ENCODE peak calls at places on chromosome 10, in five cellular contexts. X is tibial nerve, D is sigmoid colon, E is H54, B is stomach. M is an unnamed sample.

GRCh38 chr10:124273141-124273540 is 145.6 kb downstream of the OAT start:
- DNase-seq in X (no peak), D (no peak), E (no peak), B (no peak), M (no peak)

GRCh38 chr10:43595739-43596298 is 10.4 kb upstream of the ZNF485 start:
- DNase-seq in D (no peak), B (no peak), X (no peak), E (no peak), M (no peak)

GRCh38 chr10:43691503-43691902 is 42.8 kb upstream of the ZNF32 start:
- DNase-seq in D (no peak), E (peak), X (no peak), B (no peak), M (no peak)

GRCh38 chr10:24561453-24561852 is 162.2 kb downstream of the ARHGAP21 start:
- DNase-seq in D (no peak), B (no peak), E (no peak), X (no peak), M (no peak)

GRCh38 chr10:58280982-58281752 is 12.2 kb downstream of the CISD1 start:
- DNase-seq in X (no peak), B (no peak), E (no peak), D (no peak), M (no peak)

GRCh38 chr10:44949127-44949802 is 10.3 kb upstream of the RASSF4 start:
- DNase-seq in B (no peak), D (no peak), E (no peak), X (no peak), M (no peak)

GRCh38 chr10:29955308-29955935 is 104.0 kb downstream of the JCAD start:
- DNase-seq in D (no peak), E (peak), X (no peak), B (no peak), M (no peak)

GRCh38 chr10:94645285-94645684 is 38.2 kb upstream of the CYP2C18 start:
- DNase-seq in X (no peak), D (no peak), E (no peak), B (no peak), M (no peak)

GRCh38 chr10:7817984-7818294 is 366 bp upstream of the TAF3 start:
- DNase-seq in B (no peak), E (no peak), X (no peak), D (no peak), M (no peak)

GRCh38 chr10:81820418-81820817 is 54.6 kb upstream of the NRG3 start:
- DNase-seq in D (no peak), E (peak), X (no peak), B (no peak), M (no peak)

GRCh38 chr10:133361773-133362441 is 4.1 kb upstream of the FUOM start:
- DNase-seq in D (no peak), B (no peak), E (no peak), X (no peak), M (no peak)
- TF ChIP-seq POLR2A in D (no peak), B (no peak), E (no peak), X (no peak), M (no peak)

GRCh38 chr10:13502384-13502783 is 26.4 kb downstream of the BEND7 start:
- DNase-seq in B (no peak), D (no peak), E (no peak), X (no peak), M (no peak)
- TF ChIP-seq POLR2A in B (no peak), D (no peak), E (no peak), X (no peak), M (no peak)

GRCh38 chr10:132399117-132400035 is 2.4 kb downstream of the PWWP2B start:
- DNase-seq in X (no peak), E (no peak), B (peak), D (peak), M (peak)
- TF ChIP-seq POLR2A in X (no peak), E (no peak), B (no peak), D (no peak), M (no peak)

DNA sequence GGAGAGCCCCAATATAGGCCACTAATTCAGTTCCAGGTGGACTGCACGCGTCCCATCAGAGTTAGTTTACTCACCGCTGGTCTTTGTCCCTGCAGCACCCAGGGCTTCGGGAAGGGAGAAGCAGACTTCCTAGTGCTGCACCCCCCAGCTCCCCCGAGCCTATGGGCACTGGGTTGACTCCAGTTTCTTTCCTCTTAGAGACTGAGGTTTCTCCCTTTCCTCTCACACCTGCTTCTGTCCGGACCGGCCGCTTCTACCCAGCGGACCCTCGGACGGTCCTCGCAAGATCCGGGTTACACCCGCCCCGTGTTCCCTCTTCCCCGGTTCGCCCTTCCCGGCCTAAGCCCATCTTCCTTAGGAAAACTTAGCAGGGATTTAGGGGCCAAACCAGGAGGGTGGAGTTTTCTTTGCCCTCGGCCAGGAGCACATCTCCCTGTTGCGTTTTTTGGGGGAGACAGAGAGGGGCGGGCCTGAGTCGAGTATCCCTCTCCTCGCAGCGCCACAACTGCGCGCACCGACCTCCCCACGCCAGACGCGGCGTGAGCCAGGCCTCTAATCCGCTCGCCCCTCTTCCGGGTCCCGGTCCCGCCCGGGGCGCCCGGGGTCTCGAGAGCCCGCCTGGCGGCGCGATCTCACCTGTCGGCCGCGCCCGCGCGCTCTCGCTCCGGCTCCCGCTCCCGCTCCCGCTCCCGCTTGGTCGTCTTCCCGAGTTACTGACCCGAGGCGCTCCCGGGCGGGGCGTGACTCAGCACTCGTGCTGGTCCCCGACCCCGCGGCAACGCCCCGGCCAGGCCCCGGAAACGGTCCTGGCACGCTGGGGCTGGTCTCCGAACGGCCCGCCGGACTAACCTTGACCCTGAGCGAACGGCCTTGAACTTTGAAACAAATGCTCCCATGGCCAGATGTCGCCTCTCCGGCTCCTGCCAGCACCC is at the start of gene AIFM2:
- DNase-seq in E (peak), D (peak), B (peak), X (peak), M (peak)
- TF ChIP-seq POLR2A in E (peak), D (peak), B (no peak), X (no peak), M (no peak)

DNA sequence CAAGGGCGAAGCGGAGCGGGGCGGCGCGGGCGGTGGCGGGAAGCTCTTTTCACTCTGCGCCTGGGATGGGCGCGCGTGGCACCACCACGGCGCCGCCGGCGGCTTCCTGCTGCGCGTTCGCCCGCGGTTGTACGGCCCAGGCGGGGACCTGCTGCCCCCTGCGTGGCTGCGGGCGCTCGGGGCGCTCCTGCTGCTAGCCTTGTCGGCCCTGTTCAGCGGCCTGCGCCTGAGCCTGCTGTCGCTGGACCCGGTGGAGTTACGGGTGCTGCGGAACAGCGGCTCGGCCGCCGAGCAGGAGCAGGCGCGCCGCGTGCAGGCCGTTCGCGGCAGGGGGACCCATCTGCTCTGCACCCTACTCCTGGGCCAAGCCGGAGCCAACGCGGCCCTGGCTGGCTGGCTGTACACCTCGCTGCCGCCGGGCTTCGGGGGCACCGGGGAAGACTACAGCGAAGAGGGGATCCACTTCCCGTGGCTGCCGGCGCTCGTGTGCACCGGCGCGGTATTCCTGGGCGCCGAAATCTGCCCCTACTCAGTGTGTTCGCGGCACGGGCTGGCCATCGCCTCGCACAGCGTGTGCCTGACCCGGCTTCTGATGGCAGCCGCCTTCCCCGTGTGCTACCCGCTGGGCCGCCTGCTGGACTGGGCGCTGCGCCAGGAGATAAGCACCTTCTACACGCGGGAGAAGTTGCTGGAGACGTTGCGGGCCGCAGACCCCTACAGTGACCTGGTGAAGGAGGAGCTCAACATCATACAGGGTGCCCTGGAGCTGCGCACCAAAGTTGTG is 927 bp downstream of the CNNM1 start:
- DNase-seq in D (peak), E (no peak), X (no peak), B (peak), M (peak)
- TF ChIP-seq POLR2A in D (no peak), E (no peak), X (no peak), B (no peak), M (no peak)

GRCh38 chr10:99958287-99958686 is 51.5 kb downstream of the DNMBP start:
- DNase-seq in B (no peak), X (no peak), D (no peak), E (no peak), M (no peak)
- TF ChIP-seq POLR2A in B (no peak), X (no peak), D (no peak), E (no peak), M (no peak)

GRCh38 chr10:100498059-100498458 is 21.6 kb downstream of the SEC31B start:
- DNase-seq in X (no peak), E (no peak), D (no peak), B (no peak), M (no peak)
- TF ChIP-seq POLR2A in X (no peak), E (no peak), D (no peak), B (no peak), M (no peak)